ENCODE peak calls at places on chromosome 21, in nine cellular contexts. N is NCI-H69; V is Daoy; S is AG10803; A is RCC 7860; B is effector memory CD4-positive, alpha-beta T cell; H is activated naive CD4-positive, alpha-beta T cell treated with Interleukin-2 at 50 U/mL for 16 hours; Z is SK-N-SH; F is stimulated activated CD4-positive, alpha-beta T cell treated with anti-CD3 and anti-CD28 coated beads, Interleukin-12 subunit alpha, Interleukin-12 subunit beta, amount 100 ng/mL, for 4 hours. D is an unnamed sample.

GRCh38 chr21:36247316-36247715 is 72.7 kb upstream of the MORC3 start:
- DNase-seq in N (no peak), V (peak; percentile 21), S (no peak), A (no peak), B (no peak), H (no peak), Z (no peak), F (no peak), D (no peak)

GRCh38 chr21:46151989-46152938 is 3.1 kb downstream of the FTCD start:
- DNase-seq in N (no peak), V (peak; percentile 2), S (no peak), A (no peak), B (no peak), H (peak; percentile 1), Z (no peak), F (no peak), D (no peak)

GRCh38 chr21:45079351-45079750 is 5.0 kb downstream of the ADARB1 start:
- DNase-seq in N (no peak), V (no peak), S (no peak), A (no peak), B (no peak), H (no peak), Z (no peak), F (no peak), D (no peak)

GRCh38 chr21:44593598-44594405 is 1.5 kb upstream of the KRTAP10-6 start:
- DNase-seq in N (peak; percentile 50), V (no peak), S (peak; percentile 4), A (no peak), B (no peak), H (no peak), Z (no peak), F (no peak), D (no peak)

GRCh38 chr21:46189213-46189958 is 5.1 kb upstream of the SPATC1L start:
- DNase-seq in N (no peak), V (peak; percentile 73), S (peak; percentile 45), A (no peak), B (no peak), H (no peak), Z (peak; percentile 62), F (no peak), D (no peak)

GRCh38 chr21:21813295-21813694 is 815.1 kb downstream of the NCAM2 start:
- DNase-seq in N (no peak), V (no peak), S (peak; percentile 2), A (no peak), B (no peak), H (no peak), Z (no peak), F (no peak), D (no peak)

GRCh38 chr21:36218691-36219090 is 62.1 kb downstream of the DOP1B start:
- DNase-seq in N (no peak), V (no peak), S (no peak), A (no peak), B (no peak), H (no peak), Z (no peak), F (no peak), D (no peak)

GRCh38 chr21:37227071-37228002 is 39.8 kb downstream of the VPS26C start:
- DNase-seq in N (no peak), V (no peak), S (no peak), A (no peak), B (no peak), H (no peak), Z (no peak), F (no peak), D (no peak)

D was measured in Calu3.